ENCODE peak calls at places on chromosome 16, in eight cellular contexts. One of them, this sample, is unnamed.

GRCh38 chr16:54411555-54411954 is 125.0 kb upstream of the IRX3 start:
- DNase-seq in stimulated activated CD8-positive, alpha-beta memory T cell treated with anti-CD3 and anti-CD28 coated beads, Interleukin-4, amount 100 ng/mL, for 1 hour: no peak
- DNase-seq in progenitor cell of endocrine pancreas: no peak
- DNase-seq in NCI-H1092 treated with DMSO at 0.1 percent for 48 hours: peak
- DNase-seq in SW 1271: no peak
- DNase-seq in HT1080: no peak
- DNase-seq in uterus: peak
- DNase-seq in HEK293T: no peak
- DNase-seq in this sample: no peak

GRCh38 chr16:50835358-50836060 is 93.6 kb downstream of the CYLD start:
- DNase-seq in stimulated activated CD8-positive, alpha-beta memory T cell treated with anti-CD3 and anti-CD28 coated beads, Interleukin-4, amount 100 ng/mL, for 1 hour: no peak
- DNase-seq in progenitor cell of endocrine pancreas: no peak
- DNase-seq in NCI-H1092 treated with DMSO at 0.1 percent for 48 hours: no peak
- DNase-seq in SW 1271: no peak
- DNase-seq in HT1080: no peak
- DNase-seq in uterus: no peak
- DNase-seq in HEK293T: no peak
- DNase-seq in this sample: no peak

GRCh38 chr16:3612510-3613466 is 1.4 kb upstream of the SLX4 start:
- DNase-seq in stimulated activated CD8-positive, alpha-beta memory T cell treated with anti-CD3 and anti-CD28 coated beads, Interleukin-4, amount 100 ng/mL, for 1 hour: no peak
- DNase-seq in progenitor cell of endocrine pancreas: no peak
- DNase-seq in NCI-H1092 treated with DMSO at 0.1 percent for 48 hours: no peak
- DNase-seq in SW 1271: no peak
- DNase-seq in HT1080: no peak
- DNase-seq in uterus: no peak
- DNase-seq in HEK293T: no peak
- DNase-seq in this sample: no peak

GRCh38 chr16:14501331-14502255 is 128.5 kb downstream of the PARN start:
- DNase-seq in stimulated activated CD8-positive, alpha-beta memory T cell treated with anti-CD3 and anti-CD28 coated beads, Interleukin-4, amount 100 ng/mL, for 1 hour: no peak
- DNase-seq in progenitor cell of endocrine pancreas: no peak
- DNase-seq in NCI-H1092 treated with DMSO at 0.1 percent for 48 hours: peak
- DNase-seq in SW 1271: no peak
- DNase-seq in HT1080: peak
- DNase-seq in uterus: peak
- DNase-seq in HEK293T: peak
- DNase-seq in this sample: no peak

GRCh38 chr16:15811778-15812750 is 44.8 kb downstream of the MYH11 start:
- DNase-seq in stimulated activated CD8-positive, alpha-beta memory T cell treated with anti-CD3 and anti-CD28 coated beads, Interleukin-4, amount 100 ng/mL, for 1 hour: no peak
- DNase-seq in progenitor cell of endocrine pancreas: no peak
- DNase-seq in NCI-H1092 treated with DMSO at 0.1 percent for 48 hours: no peak
- DNase-seq in SW 1271: no peak
- DNase-seq in HT1080: peak
- DNase-seq in uterus: no peak
- DNase-seq in HEK293T: no peak
- DNase-seq in this sample: no peak

GRCh38 chr16:57994361-57994760 is 6.1 kb downstream of the ZNF319 start:
- DNase-seq in stimulated activated CD8-positive, alpha-beta memory T cell treated with anti-CD3 and anti-CD28 coated beads, Interleukin-4, amount 100 ng/mL, for 1 hour: no peak
- DNase-seq in progenitor cell of endocrine pancreas: no peak
- DNase-seq in NCI-H1092 treated with DMSO at 0.1 percent for 48 hours: no peak
- DNase-seq in SW 1271: no peak
- DNase-seq in HT1080: no peak
- DNase-seq in uterus: no peak
- DNase-seq in HEK293T: no peak
- DNase-seq in this sample: no peak

GRCh38 chr16:70691223-70692129 is 5.6 kb upstream of the MTSS2 start:
- DNase-seq in stimulated activated CD8-positive, alpha-beta memory T cell treated with anti-CD3 and anti-CD28 coated beads, Interleukin-4, amount 100 ng/mL, for 1 hour: no peak
- DNase-seq in progenitor cell of endocrine pancreas: no peak
- DNase-seq in NCI-H1092 treated with DMSO at 0.1 percent for 48 hours: no peak
- DNase-seq in SW 1271: no peak
- DNase-seq in HT1080: no peak
- DNase-seq in uterus: peak
- DNase-seq in HEK293T: no peak
- DNase-seq in this sample: no peak

GRCh38 chr16:20073203-20074088 is at the start of gene GPR139:
- DNase-seq in stimulated activated CD8-positive, alpha-beta memory T cell treated with anti-CD3 and anti-CD28 coated beads, Interleukin-4, amount 100 ng/mL, for 1 hour: no peak
- DNase-seq in progenitor cell of endocrine pancreas: peak
- DNase-seq in NCI-H1092 treated with DMSO at 0.1 percent for 48 hours: peak
- DNase-seq in SW 1271: no peak
- DNase-seq in HT1080: no peak
- DNase-seq in uterus: no peak
- DNase-seq in HEK293T: no peak
- DNase-seq in this sample: no peak

GRCh38 chr16:48365601-48366164 is 19.5 kb downstream of the SIAH1 start:
- DNase-seq in stimulated activated CD8-positive, alpha-beta memory T cell treated with anti-CD3 and anti-CD28 coated beads, Interleukin-4, amount 100 ng/mL, for 1 hour: peak
- DNase-seq in progenitor cell of endocrine pancreas: peak
- DNase-seq in NCI-H1092 treated with DMSO at 0.1 percent for 48 hours: no peak
- DNase-seq in SW 1271: peak
- DNase-seq in HT1080: peak
- DNase-seq in uterus: peak
- DNase-seq in HEK293T: peak
- DNase-seq in this sample: peak

GRCh38 chr16:84785843-84786538 is 33.8 kb upstream of the CRISPLD2 start:
- DNase-seq in stimulated activated CD8-positive, alpha-beta memory T cell treated with anti-CD3 and anti-CD28 coated beads, Interleukin-4, amount 100 ng/mL, for 1 hour: no peak
- DNase-seq in progenitor cell of endocrine pancreas: no peak
- DNase-seq in NCI-H1092 treated with DMSO at 0.1 percent for 48 hours: peak
- DNase-seq in SW 1271: no peak
- DNase-seq in HT1080: no peak
- DNase-seq in uterus: no peak
- DNase-seq in HEK293T: no peak
- DNase-seq in this sample: no peak

GRCh38 chr16:65071371-65072311 is 50.2 kb downstream of the CDH11 start:
- DNase-seq in stimulated activated CD8-positive, alpha-beta memory T cell treated with anti-CD3 and anti-CD28 coated beads, Interleukin-4, amount 100 ng/mL, for 1 hour: no peak
- DNase-seq in progenitor cell of endocrine pancreas: no peak
- DNase-seq in NCI-H1092 treated with DMSO at 0.1 percent for 48 hours: peak
- DNase-seq in SW 1271: no peak
- DNase-seq in HT1080: no peak
- DNase-seq in uterus: peak
- DNase-seq in HEK293T: no peak
- DNase-seq in this sample: no peak

GRCh38 chr16:55462241-55462640 is 16.8 kb upstream of the MMP2 start:
- DNase-seq in stimulated activated CD8-positive, alpha-beta memory T cell treated with anti-CD3 and anti-CD28 coated beads, Interleukin-4, amount 100 ng/mL, for 1 hour: no peak
- DNase-seq in progenitor cell of endocrine pancreas: no peak
- DNase-seq in NCI-H1092 treated with DMSO at 0.1 percent for 48 hours: no peak
- DNase-seq in SW 1271: no peak
- DNase-seq in HT1080: no peak
- DNase-seq in uterus: no peak
- DNase-seq in HEK293T: no peak
- DNase-seq in this sample: no peak

GRCh38 chr16:1333149-1333812 is at the start of gene BAIAP3:
- DNase-seq in stimulated activated CD8-positive, alpha-beta memory T cell treated with anti-CD3 and anti-CD28 coated beads, Interleukin-4, amount 100 ng/mL, for 1 hour: no peak
- DNase-seq in progenitor cell of endocrine pancreas: no peak
- DNase-seq in NCI-H1092 treated with DMSO at 0.1 percent for 48 hours: no peak
- DNase-seq in SW 1271: no peak
- DNase-seq in HT1080: no peak
- DNase-seq in uterus: no peak
- DNase-seq in HEK293T: peak
- DNase-seq in this sample: peak

GRCh38 chr16:21989141-21989540 is 11.8 kb downstream of the PDZD9 start:
- DNase-seq in stimulated activated CD8-positive, alpha-beta memory T cell treated with anti-CD3 and anti-CD28 coated beads, Interleukin-4, amount 100 ng/mL, for 1 hour: no peak
- DNase-seq in progenitor cell of endocrine pancreas: no peak
- DNase-seq in NCI-H1092 treated with DMSO at 0.1 percent for 48 hours: no peak
- DNase-seq in SW 1271: no peak
- DNase-seq in HT1080: no peak
- DNase-seq in uterus: no peak
- DNase-seq in HEK293T: no peak
- DNase-seq in this sample: no peak

GRCh38 chr16:79843631-79844043 is 243.1 kb upstream of the MAF start:
- DNase-seq in stimulated activated CD8-positive, alpha-beta memory T cell treated with anti-CD3 and anti-CD28 coated beads, Interleukin-4, amount 100 ng/mL, for 1 hour: no peak
- DNase-seq in progenitor cell of endocrine pancreas: no peak
- DNase-seq in NCI-H1092 treated with DMSO at 0.1 percent for 48 hours: no peak
- DNase-seq in SW 1271: no peak
- DNase-seq in HT1080: no peak
- DNase-seq in uterus: no peak
- DNase-seq in HEK293T: no peak
- DNase-seq in this sample: no peak

GRCh38 chr16:19824216-19824615 is 60.4 kb downstream of the GPRC5B start:
- DNase-seq in stimulated activated CD8-positive, alpha-beta memory T cell treated with anti-CD3 and anti-CD28 coated beads, Interleukin-4, amount 100 ng/mL, for 1 hour: no peak
- DNase-seq in progenitor cell of endocrine pancreas: no peak
- DNase-seq in NCI-H1092 treated with DMSO at 0.1 percent for 48 hours: no peak
- DNase-seq in SW 1271: no peak
- DNase-seq in HT1080: no peak
- DNase-seq in uterus: no peak
- DNase-seq in HEK293T: no peak
- DNase-seq in this sample: no peak

GRCh38 chr16:54935411-54936085 is 4.9 kb downstream of the IRX5 start:
- DNase-seq in stimulated activated CD8-positive, alpha-beta memory T cell treated with anti-CD3 and anti-CD28 coated beads, Interleukin-4, amount 100 ng/mL, for 1 hour: no peak
- DNase-seq in progenitor cell of endocrine pancreas: no peak
- DNase-seq in NCI-H1092 treated with DMSO at 0.1 percent for 48 hours: no peak
- DNase-seq in SW 1271: no peak
- DNase-seq in HT1080: no peak
- DNase-seq in uterus: no peak
- DNase-seq in HEK293T: no peak
- DNase-seq in this sample: no peak

GRCh38 chr16:14539156-14539555 is 90.9 kb downstream of the PARN start:
- DNase-seq in stimulated activated CD8-positive, alpha-beta memory T cell treated with anti-CD3 and anti-CD28 coated beads, Interleukin-4, amount 100 ng/mL, for 1 hour: no peak
- DNase-seq in progenitor cell of endocrine pancreas: no peak
- DNase-seq in NCI-H1092 treated with DMSO at 0.1 percent for 48 hours: no peak
- DNase-seq in SW 1271: no peak
- DNase-seq in HT1080: no peak
- DNase-seq in uterus: no peak
- DNase-seq in HEK293T: no peak
- DNase-seq in this sample: no peak

GRCh38 chr16:31214705-31215286 is 877 bp downstream of the TRIM72 start:
- DNase-seq in stimulated activated CD8-positive, alpha-beta memory T cell treated with anti-CD3 and anti-CD28 coated beads, Interleukin-4, amount 100 ng/mL, for 1 hour: no peak
- DNase-seq in progenitor cell of endocrine pancreas: no peak
- DNase-seq in NCI-H1092 treated with DMSO at 0.1 percent for 48 hours: no peak
- DNase-seq in SW 1271: no peak
- DNase-seq in HT1080: no peak
- DNase-seq in uterus: no peak
- DNase-seq in HEK293T: no peak
- DNase-seq in this sample: no peak

GRCh38 chr16:57999971-58000705 is at the start of gene ZNF319:
- DNase-seq in stimulated activated CD8-positive, alpha-beta memory T cell treated with anti-CD3 and anti-CD28 coated beads, Interleukin-4, amount 100 ng/mL, for 1 hour: no peak
- DNase-seq in progenitor cell of endocrine pancreas: no peak
- DNase-seq in NCI-H1092 treated with DMSO at 0.1 percent for 48 hours: no peak
- DNase-seq in SW 1271: no peak
- DNase-seq in HT1080: no peak
- DNase-seq in uterus: no peak
- DNase-seq in HEK293T: no peak
- DNase-seq in this sample: no peak

GRCh38 chr16:70160388-70160787 is 13.2 kb upstream of the CLEC18C start:
- DNase-seq in stimulated activated CD8-positive, alpha-beta memory T cell treated with anti-CD3 and anti-CD28 coated beads, Interleukin-4, amount 100 ng/mL, for 1 hour: no peak
- DNase-seq in progenitor cell of endocrine pancreas: no peak
- DNase-seq in NCI-H1092 treated with DMSO at 0.1 percent for 48 hours: no peak
- DNase-seq in SW 1271: no peak
- DNase-seq in HT1080: peak
- DNase-seq in uterus: no peak
- DNase-seq in HEK293T: no peak
- DNase-seq in this sample: no peak

GRCh38 chr16:17743578-17743977 is 272.8 kb upstream of the XYLT1 start:
- DNase-seq in stimulated activated CD8-positive, alpha-beta memory T cell treated with anti-CD3 and anti-CD28 coated beads, Interleukin-4, amount 100 ng/mL, for 1 hour: no peak
- DNase-seq in progenitor cell of endocrine pancreas: no peak
- DNase-seq in NCI-H1092 treated with DMSO at 0.1 percent for 48 hours: no peak
- DNase-seq in SW 1271: no peak
- DNase-seq in HT1080: no peak
- DNase-seq in uterus: no peak
- DNase-seq in HEK293T: no peak
- DNase-seq in this sample: no peak

GRCh38 chr16:23256440-23256839 is 45.7 kb upstream of the SCNN1B start:
- DNase-seq in stimulated activated CD8-positive, alpha-beta memory T cell treated with anti-CD3 and anti-CD28 coated beads, Interleukin-4, amount 100 ng/mL, for 1 hour: no peak
- DNase-seq in progenitor cell of endocrine pancreas: no peak
- DNase-seq in NCI-H1092 treated with DMSO at 0.1 percent for 48 hours: no peak
- DNase-seq in SW 1271: no peak
- DNase-seq in HT1080: no peak
- DNase-seq in uterus: no peak
- DNase-seq in HEK293T: no peak
- DNase-seq in this sample: no peak

GRCh38 chr16:25580071-25580470 is 111.7 kb upstream of the HS3ST4 start:
- DNase-seq in stimulated activated CD8-positive, alpha-beta memory T cell treated with anti-CD3 and anti-CD28 coated beads, Interleukin-4, amount 100 ng/mL, for 1 hour: no peak
- DNase-seq in progenitor cell of endocrine pancreas: no peak
- DNase-seq in NCI-H1092 treated with DMSO at 0.1 percent for 48 hours: no peak
- DNase-seq in SW 1271: no peak
- DNase-seq in HT1080: no peak
- DNase-seq in uterus: no peak
- DNase-seq in HEK293T: no peak
- DNase-seq in this sample: no peak

GRCh38 chr16:10511829-10512228 is 68.6 kb downstream of the EMP2 start:
- DNase-seq in stimulated activated CD8-positive, alpha-beta memory T cell treated with anti-CD3 and anti-CD28 coated beads, Interleukin-4, amount 100 ng/mL, for 1 hour: no peak
- DNase-seq in progenitor cell of endocrine pancreas: no peak
- DNase-seq in NCI-H1092 treated with DMSO at 0.1 percent for 48 hours: no peak
- DNase-seq in SW 1271: no peak
- DNase-seq in HT1080: peak
- DNase-seq in uterus: no peak
- DNase-seq in HEK293T: no peak
- DNase-seq in this sample: no peak

GRCh38 chr16:70687172-70687531 is 1.3 kb upstream of the MTSS2 start:
- DNase-seq in stimulated activated CD8-positive, alpha-beta memory T cell treated with anti-CD3 and anti-CD28 coated beads, Interleukin-4, amount 100 ng/mL, for 1 hour: no peak
- DNase-seq in progenitor cell of endocrine pancreas: no peak
- DNase-seq in NCI-H1092 treated with DMSO at 0.1 percent for 48 hours: no peak
- DNase-seq in SW 1271: no peak
- DNase-seq in HT1080: no peak
- DNase-seq in uterus: no peak
- DNase-seq in HEK293T: no peak
- DNase-seq in this sample: no peak

GRCh38 chr16:35639233-35640205 is 2180.1 kb downstream of the TP53TG3F start:
- DNase-seq in stimulated activated CD8-positive, alpha-beta memory T cell treated with anti-CD3 and anti-CD28 coated beads, Interleukin-4, amount 100 ng/mL, for 1 hour: no peak
- DNase-seq in progenitor cell of endocrine pancreas: no peak
- DNase-seq in NCI-H1092 treated with DMSO at 0.1 percent for 48 hours: no peak
- DNase-seq in SW 1271: no peak
- DNase-seq in HT1080: no peak
- DNase-seq in uterus: no peak
- DNase-seq in HEK293T: no peak
- DNase-seq in this sample: no peak

GRCh38 chr16:4623593-4623992 is 1.0 kb upstream of the MGRN1 start:
- DNase-seq in stimulated activated CD8-positive, alpha-beta memory T cell treated with anti-CD3 and anti-CD28 coated beads, Interleukin-4, amount 100 ng/mL, for 1 hour: no peak
- DNase-seq in progenitor cell of endocrine pancreas: no peak
- DNase-seq in NCI-H1092 treated with DMSO at 0.1 percent for 48 hours: no peak
- DNase-seq in SW 1271: no peak
- DNase-seq in HT1080: no peak
- DNase-seq in uterus: no peak
- DNase-seq in HEK293T: no peak
- DNase-seq in this sample: no peak

GRCh38 chr16:47888142-47888541 is 267.7 kb downstream of the ABCC12 start:
- DNase-seq in stimulated activated CD8-positive, alpha-beta memory T cell treated with anti-CD3 and anti-CD28 coated beads, Interleukin-4, amount 100 ng/mL, for 1 hour: no peak
- DNase-seq in progenitor cell of endocrine pancreas: no peak
- DNase-seq in NCI-H1092 treated with DMSO at 0.1 percent for 48 hours: no peak
- DNase-seq in SW 1271: no peak
- DNase-seq in HT1080: peak
- DNase-seq in uterus: no peak
- DNase-seq in HEK293T: no peak
- DNase-seq in this sample: no peak

GRCh38 chr16:56201030-56201429 is 9.7 kb downstream of the GNAO1 start:
- DNase-seq in stimulated activated CD8-positive, alpha-beta memory T cell treated with anti-CD3 and anti-CD28 coated beads, Interleukin-4, amount 100 ng/mL, for 1 hour: no peak
- DNase-seq in progenitor cell of endocrine pancreas: no peak
- DNase-seq in NCI-H1092 treated with DMSO at 0.1 percent for 48 hours: no peak
- DNase-seq in SW 1271: no peak
- DNase-seq in HT1080: no peak
- DNase-seq in uterus: no peak
- DNase-seq in HEK293T: no peak
- DNase-seq in this sample: no peak

GRCh38 chr16:73021866-73022495 is 25.9 kb downstream of the ZFHX3 start:
- DNase-seq in stimulated activated CD8-positive, alpha-beta memory T cell treated with anti-CD3 and anti-CD28 coated beads, Interleukin-4, amount 100 ng/mL, for 1 hour: no peak
- DNase-seq in progenitor cell of endocrine pancreas: no peak
- DNase-seq in NCI-H1092 treated with DMSO at 0.1 percent for 48 hours: no peak
- DNase-seq in SW 1271: no peak
- DNase-seq in HT1080: no peak
- DNase-seq in uterus: no peak
- DNase-seq in HEK293T: no peak
- DNase-seq in this sample: no peak

GRCh38 chr16:50645858-50646257 is 35.3 kb downstream of the SNX20 start:
- DNase-seq in stimulated activated CD8-positive, alpha-beta memory T cell treated with anti-CD3 and anti-CD28 coated beads, Interleukin-4, amount 100 ng/mL, for 1 hour: no peak
- DNase-seq in progenitor cell of endocrine pancreas: no peak
- DNase-seq in NCI-H1092 treated with DMSO at 0.1 percent for 48 hours: no peak
- DNase-seq in SW 1271: no peak
- DNase-seq in HT1080: no peak
- DNase-seq in uterus: no peak
- DNase-seq in HEK293T: no peak
- DNase-seq in this sample: no peak

GRCh38 chr16:2755158-2755557 is 2.7 kb downstream of the SRRM2 start:
- DNase-seq in stimulated activated CD8-positive, alpha-beta memory T cell treated with anti-CD3 and anti-CD28 coated beads, Interleukin-4, amount 100 ng/mL, for 1 hour: no peak
- DNase-seq in progenitor cell of endocrine pancreas: no peak
- DNase-seq in NCI-H1092 treated with DMSO at 0.1 percent for 48 hours: no peak
- DNase-seq in SW 1271: no peak
- DNase-seq in HT1080: no peak
- DNase-seq in uterus: no peak
- DNase-seq in HEK293T: no peak
- DNase-seq in this sample: no peak

GRCh38 chr16:89187337-89188063 is 12.8 kb downstream of the SLC22A31 start:
- DNase-seq in stimulated activated CD8-positive, alpha-beta memory T cell treated with anti-CD3 and anti-CD28 coated beads, Interleukin-4, amount 100 ng/mL, for 1 hour: no peak
- DNase-seq in progenitor cell of endocrine pancreas: peak
- DNase-seq in NCI-H1092 treated with DMSO at 0.1 percent for 48 hours: no peak
- DNase-seq in SW 1271: no peak
- DNase-seq in HT1080: peak
- DNase-seq in uterus: no peak
- DNase-seq in HEK293T: no peak
- DNase-seq in this sample: no peak

This sample was measured in T-helper 2 cell.